ENCODE peak calls at places on chromosomes 16 and 17, in nine cellular contexts. L is NCI-H1105, W is cardiac muscle cell, S is fibroblast of lung, Q is ascending aorta, I is T-helper 1 cell, D is AG08395, R is NCI-H146, C is GM13977. M is an unnamed sample.

GRCh38 chr17:794876-795275 is 12.7 kb downstream of the MRM3 start:
- DNase-seq in L (peak; percentile 55), W (peak; percentile 78), S (peak; percentile 60), Q (peak; percentile 88), I (peak; percentile 30), D (peak; percentile 92), R (peak; percentile 69), C (peak; percentile 85), M (peak; percentile 54)

GRCh38 chr16:17273142-17273561 is 197.6 kb downstream of the XYLT1 start:
- DNase-seq in L (no peak), W (no peak), S (peak; percentile 96), Q (no peak), I (no peak), D (peak; percentile 92), R (no peak), C (peak; percentile 68), M (peak; percentile 11)

GRCh38 chr16:586047-586644 is 3.7 kb upstream of the RAB40C start:
- DNase-seq in L (no peak), W (no peak), S (peak; percentile 62), Q (no peak), I (no peak), D (no peak), R (no peak), C (no peak), M (no peak)

GRCh38 chr16:56424791-56425438 is 430 bp downstream of the AMFR start:
- DNase-seq in L (peak; percentile 38), W (peak; percentile 36), S (peak; percentile 27), Q (peak; percentile 67), I (peak; percentile 17), D (peak; percentile 33), R (peak; percentile 61), C (no peak), M (peak; percentile 79)

GRCh38 chr17:76147211-76148014 is 6.4 kb upstream of the FOXJ1 start:
- DNase-seq in L (peak; percentile 40), W (no peak), S (peak; percentile 12), Q (no peak), I (no peak), D (peak; percentile 49), R (peak; percentile 20), C (no peak), M (no peak)

GRCh38 chr16:77171750-77172635 is 19.0 kb upstream of the MON1B start:
- DNase-seq in L (peak; percentile 42), W (peak; percentile 76), S (peak; percentile 38), Q (no peak), I (peak; percentile 20), D (peak; percentile 64), R (peak; percentile 62), C (peak; percentile 41), M (peak; percentile 73)

GRCh38 chr16:82843606-82844271 is 217.0 kb downstream of the CDH13 start:
- DNase-seq in L (no peak), W (no peak), S (no peak), Q (no peak), I (no peak), D (no peak), R (no peak), C (no peak), M (no peak)

GRCh38 chr17:49739662-49740271 is 24.2 kb downstream of the FAM117A start:
- DNase-seq in L (peak; percentile 87), W (peak; percentile 62), S (no peak), Q (peak; percentile 85), I (peak; percentile 94), D (no peak), R (peak; percentile 93), C (peak; percentile 49), M (peak; percentile 100)

GRCh38 chr17:43021739-43022512 is at the start of gene VAT1:
- DNase-seq in L (peak; percentile 31), W (peak; percentile 88), S (peak; percentile 63), Q (peak; percentile 83), I (peak; percentile 59), D (peak; percentile 89), R (peak; percentile 73), C (peak; percentile 85), M (peak; percentile 75)

GRCh38 chr16:57024894-57025680 is 35.7 kb downstream of the NLRC5 start:
- DNase-seq in L (no peak), W (no peak), S (no peak), Q (no peak), I (no peak), D (no peak), R (no peak), C (no peak), M (no peak)

GRCh38 chr17:78223061-78223460 is 8.4 kb upstream of the TMEM235 start:
- DNase-seq in L (no peak), W (no peak), S (no peak), Q (no peak), I (no peak), D (no peak), R (no peak), C (no peak), M (no peak)

GRCh38 chr17:35256629-35257028 is 13.8 kb downstream of the SLFN5 start:
- DNase-seq in L (no peak), W (no peak), S (no peak), Q (no peak), I (no peak), D (no peak), R (no peak), C (no peak), M (no peak)

GRCh38 chr17:62014526-62014925 is 50.6 kb downstream of the MED13 start:
- DNase-seq in L (no peak), W (no peak), S (peak; percentile 74), Q (no peak), I (no peak), D (no peak), R (no peak), C (no peak), M (no peak)

GRCh38 chr16:55292491-55292890 is 31.5 kb upstream of the IRX6 start:
- DNase-seq in L (no peak), W (peak; percentile 36), S (no peak), Q (no peak), I (no peak), D (no peak), R (no peak), C (no peak), M (no peak)

GRCh38 chr16:89393731-89394406 is 96.5 kb downstream of the ANKRD11 start:
- DNase-seq in L (no peak), W (no peak), S (no peak), Q (no peak), I (no peak), D (no peak), R (no peak), C (no peak), M (no peak)

GRCh38 chr16:8590161-8590688 is at the start of gene TMEM114:
- DNase-seq in L (no peak), W (no peak), S (no peak), Q (no peak), I (no peak), D (no peak), R (peak; percentile 7), C (peak; percentile 27), M (no peak)

GRCh38 chr17:81954131-81955057 is 6.6 kb downstream of the NOTUM start:
- DNase-seq in L (no peak), W (no peak), S (no peak), Q (no peak), I (no peak), D (no peak), R (no peak), C (no peak), M (no peak)

GRCh38 chr16:24526701-24527470 is 12.5 kb upstream of the RBBP6 start:
- DNase-seq in L (no peak), W (no peak), S (no peak), Q (no peak), I (no peak), D (no peak), R (no peak), C (no peak), M (no peak)

GRCh38 chr17:48259710-48260291 is 152.2 kb downstream of the SNX11 start:
- DNase-seq in L (no peak), W (peak; percentile 32), S (peak; percentile 16), Q (no peak), I (no peak), D (peak; percentile 11), R (peak; percentile 79), C (no peak), M (peak; percentile 29)

GRCh38 chr16:90020260-90020837 is 1.1 kb upstream of the DBNDD1 start:
- DNase-seq in L (no peak), W (no peak), S (peak; percentile 59), Q (no peak), I (no peak), D (no peak), R (peak; percentile 36), C (no peak), M (no peak)

GRCh38 chr17:44118427-44119050 is 4.9 kb downstream of the HDAC5 start:
- DNase-seq in L (no peak), W (no peak), S (no peak), Q (no peak), I (no peak), D (no peak), R (no peak), C (no peak), M (no peak)

GRCh38 chr17:39178516-39178915 is 12.6 kb upstream of the ARL5C start:
- DNase-seq in L (no peak), W (no peak), S (peak; percentile 28), Q (no peak), I (no peak), D (peak; percentile 60), R (no peak), C (no peak), M (no peak)

M was measured in K562.